ENCODE peak calls at places on chromosomes 2 and 18, in six cellular contexts. One of them, this sample, is unnamed. For H3K79me2 and H3K4me1, the result is how much of the 10 kb centered on the place peaks cover.

GRCh38 chr2:8575011-8575750 is 106.7 kb upstream of the ID2 start:
- DNase-seq in PC-3: no peak
- DNase-seq in mesendoderm: no peak
- DNase-seq in GM12878: no peak
- DNase-seq in fibroblast of lung: peak
- DNase-seq in neural progenitor cell: no peak
- DNase-seq in this sample: peak

GRCh38 chr18:44090453-44090852 is 590.2 kb upstream of the SETBP1 start:
- DNase-seq in PC-3: peak
- DNase-seq in mesendoderm: no peak
- DNase-seq in GM12878: no peak
- DNase-seq in fibroblast of lung: no peak
- DNase-seq in neural progenitor cell: no peak
- DNase-seq in this sample: no peak

GRCh38 chr2:240564571-240565266 is 3.6 kb upstream of the RNPEPL1 start:
- DNase-seq in PC-3: peak
- DNase-seq in mesendoderm: no peak
- DNase-seq in GM12878: no peak
- DNase-seq in fibroblast of lung: no peak
- DNase-seq in neural progenitor cell: no peak
- DNase-seq in this sample: peak

GRCh38 chr2:73916666-73917065 is 10.0 kb upstream of the DGUOK start:
- DNase-seq in PC-3: no peak
- DNase-seq in mesendoderm: no peak
- DNase-seq in GM12878: no peak
- DNase-seq in fibroblast of lung: no peak
- DNase-seq in neural progenitor cell: no peak
- DNase-seq in this sample: no peak

GRCh38 chr2:69518836-69519235 is 81.6 kb upstream of the NFU1 start:
- DNase-seq in PC-3: peak
- DNase-seq in mesendoderm: peak
- DNase-seq in GM12878: no peak
- DNase-seq in fibroblast of lung: no peak
- DNase-seq in neural progenitor cell: peak
- DNase-seq in this sample: no peak

GRCh38 chr2:140643761-140644187 is 1487.0 kb downstream of the LRP1B start:
- DNase-seq in PC-3: peak
- DNase-seq in mesendoderm: no peak
- DNase-seq in GM12878: no peak
- DNase-seq in fibroblast of lung: peak
- DNase-seq in neural progenitor cell: no peak
- DNase-seq in this sample: no peak

GRCh38 chr2:78999410-78999809 is 26.1 kb upstream of the REG3G start:
- DNase-seq in PC-3: peak
- DNase-seq in mesendoderm: no peak
- DNase-seq in GM12878: no peak
- DNase-seq in fibroblast of lung: no peak
- DNase-seq in neural progenitor cell: peak
- DNase-seq in this sample: no peak

GRCh38 chr2:150228936-150229335 is 258.5 kb downstream of the RND3 start:
- DNase-seq in PC-3: peak
- DNase-seq in mesendoderm: no peak
- DNase-seq in GM12878: no peak
- DNase-seq in fibroblast of lung: no peak
- DNase-seq in neural progenitor cell: no peak
- DNase-seq in this sample: no peak

GRCh38 chr18:21444465-21445023 is 156.0 kb downstream of the ESCO1 start:
- DNase-seq in PC-3: peak
- DNase-seq in mesendoderm: peak
- DNase-seq in GM12878: no peak
- DNase-seq in fibroblast of lung: peak
- DNase-seq in neural progenitor cell: peak
- DNase-seq in this sample: no peak

DNA sequence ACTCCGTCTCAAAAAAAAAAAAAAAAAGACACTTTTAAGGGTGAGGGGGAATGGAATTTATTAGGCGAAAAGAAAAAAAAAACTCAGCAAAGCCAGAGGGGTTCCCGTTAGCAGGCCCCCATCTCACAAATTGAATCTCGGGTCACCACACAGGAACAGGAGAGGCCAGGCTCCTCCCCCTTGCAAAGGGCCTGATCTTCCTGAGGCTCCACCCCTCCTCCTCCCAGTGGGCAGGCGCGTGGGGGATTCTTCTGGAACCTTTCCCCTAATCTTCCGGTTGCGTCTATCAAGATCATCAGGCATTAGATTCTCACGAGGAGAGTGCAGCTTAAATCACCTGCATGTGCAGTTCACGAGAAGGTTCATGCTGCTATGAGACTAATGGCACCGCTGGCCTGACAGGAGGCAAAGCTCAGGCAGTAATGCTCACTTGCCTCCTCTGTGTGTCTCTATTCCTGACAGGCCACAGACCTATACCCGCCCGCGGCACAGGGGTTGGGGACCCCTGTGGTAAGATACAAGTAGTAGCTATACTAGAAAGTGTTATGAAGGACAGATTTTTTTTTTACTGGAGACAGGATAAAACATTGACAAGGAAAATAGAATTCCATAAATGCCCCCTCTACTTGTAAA is 45.8 kb downstream of the TAF4B start:
- DNase-seq in PC-3: no peak
- DNase-seq in mesendoderm: no peak
- DNase-seq in GM12878: no peak
- DNase-seq in fibroblast of lung: no peak
- DNase-seq in neural progenitor cell: no peak
- DNase-seq in this sample: no peak
- H3K79me2 ChIP-seq in PC-3: under half
- H3K79me2 ChIP-seq in mesendoderm: under half
- H3K79me2 ChIP-seq in GM12878: under half
- H3K79me2 ChIP-seq in fibroblast of lung: under half
- H3K79me2 ChIP-seq in neural progenitor cell: under half
- H3K79me2 ChIP-seq in this sample: under half

DNA sequence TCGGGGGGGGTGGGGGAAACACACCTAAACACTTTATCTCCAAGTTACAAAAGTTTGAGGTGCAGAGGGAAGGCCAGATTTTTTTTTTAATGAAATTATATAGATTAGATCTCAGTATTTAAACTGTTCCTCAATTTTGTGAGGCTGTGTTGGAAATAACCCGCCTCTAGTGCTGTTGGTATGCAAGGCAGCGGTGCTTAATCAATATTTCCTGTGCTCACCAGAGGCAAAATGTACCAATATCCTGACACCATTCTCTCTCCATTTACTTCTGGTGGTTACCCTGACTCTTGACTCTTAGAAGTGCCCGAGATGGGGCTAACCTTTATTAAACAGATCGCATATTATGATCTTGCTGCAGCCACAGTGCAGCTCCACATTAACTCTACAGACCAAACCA is 54.8 kb upstream of the EML6 start:
- DNase-seq in PC-3: no peak
- DNase-seq in mesendoderm: no peak
- DNase-seq in GM12878: no peak
- DNase-seq in fibroblast of lung: no peak
- DNase-seq in neural progenitor cell: no peak
- DNase-seq in this sample: no peak
- H3K4me1 ChIP-seq in PC-3: under half
- H3K4me1 ChIP-seq in mesendoderm: under half
- H3K4me1 ChIP-seq in GM12878: under half
- H3K4me1 ChIP-seq in fibroblast of lung: under half
- H3K4me1 ChIP-seq in neural progenitor cell: under half
- H3K4me1 ChIP-seq in this sample: half or more

GRCh38 chr18:77103181-77103875 is 29.3 kb downstream of the MBP start:
- DNase-seq in PC-3: no peak
- DNase-seq in mesendoderm: no peak
- DNase-seq in GM12878: no peak
- DNase-seq in fibroblast of lung: peak
- DNase-seq in neural progenitor cell: no peak
- DNase-seq in this sample: no peak
- H3K4me3 ChIP-seq in PC-3: no peak
- H3K4me3 ChIP-seq in mesendoderm: no peak
- H3K4me3 ChIP-seq in GM12878: no peak
- H3K4me3 ChIP-seq in fibroblast of lung: no peak
- H3K4me3 ChIP-seq in neural progenitor cell: no peak
- H3K4me3 ChIP-seq in this sample: no peak

DNA sequence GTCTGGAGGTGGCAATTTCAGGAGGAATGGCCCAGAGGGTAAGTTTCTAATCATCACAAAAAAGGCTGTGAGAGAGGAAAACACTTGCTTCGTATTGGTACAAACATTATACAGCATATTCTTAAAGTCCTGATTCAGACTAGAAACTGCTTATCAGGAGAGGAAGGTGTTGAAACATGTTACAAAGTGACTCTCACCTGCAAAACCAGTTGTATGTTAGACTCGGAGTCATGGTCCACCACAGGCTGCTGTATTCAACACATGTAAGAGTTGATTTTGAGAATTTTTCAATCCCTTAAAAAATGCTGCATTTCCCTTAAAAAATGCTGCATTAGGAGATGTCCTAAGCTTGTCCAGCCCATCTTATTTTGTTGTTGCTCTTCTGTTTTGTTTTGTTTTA is 61.5 kb downstream of the MBP start:
- DNase-seq in PC-3: no peak
- DNase-seq in mesendoderm: no peak
- DNase-seq in GM12878: no peak
- DNase-seq in fibroblast of lung: no peak
- DNase-seq in neural progenitor cell: no peak
- DNase-seq in this sample: no peak
- H3K79me2 ChIP-seq in PC-3: half or more
- H3K79me2 ChIP-seq in mesendoderm: under half
- H3K79me2 ChIP-seq in GM12878: under half
- H3K79me2 ChIP-seq in fibroblast of lung: under half
- H3K79me2 ChIP-seq in neural progenitor cell: under half
- H3K79me2 ChIP-seq in this sample: under half

GRCh38 chr2:163601377-163601776 is 134.4 kb downstream of the FIGN start:
- DNase-seq in PC-3: no peak
- DNase-seq in mesendoderm: peak
- DNase-seq in GM12878: no peak
- DNase-seq in fibroblast of lung: peak
- DNase-seq in neural progenitor cell: peak
- DNase-seq in this sample: no peak
- H3K4me1 ChIP-seq in PC-3: under half
- H3K4me1 ChIP-seq in mesendoderm: under half
- H3K4me1 ChIP-seq in GM12878: under half
- H3K4me1 ChIP-seq in fibroblast of lung: under half
- H3K4me1 ChIP-seq in neural progenitor cell: half or more
- H3K4me1 ChIP-seq in this sample: under half

GRCh38 chr2:128319457-128319772 is 747 bp upstream of the HS6ST1 start:
- DNase-seq in PC-3: no peak
- DNase-seq in mesendoderm: no peak
- DNase-seq in GM12878: no peak
- DNase-seq in fibroblast of lung: no peak
- DNase-seq in neural progenitor cell: no peak
- DNase-seq in this sample: no peak
- H3K4me3 ChIP-seq in PC-3: peak
- H3K4me3 ChIP-seq in mesendoderm: no peak
- H3K4me3 ChIP-seq in GM12878: peak
- H3K4me3 ChIP-seq in fibroblast of lung: peak
- H3K4me3 ChIP-seq in neural progenitor cell: peak
- H3K4me3 ChIP-seq in this sample: peak

GRCh38 chr18:2998644-2999043 is 14.3 kb downstream of the LPIN2 start:
- DNase-seq in PC-3: no peak
- DNase-seq in mesendoderm: no peak
- DNase-seq in GM12878: no peak
- DNase-seq in fibroblast of lung: no peak
- DNase-seq in neural progenitor cell: no peak
- DNase-seq in this sample: no peak

GRCh38 chr18:2997846-2998599 is 14.9 kb downstream of the LPIN2 start:
- DNase-seq in PC-3: no peak
- DNase-seq in mesendoderm: no peak
- DNase-seq in GM12878: no peak
- DNase-seq in fibroblast of lung: peak
- DNase-seq in neural progenitor cell: no peak
- DNase-seq in this sample: peak

GRCh38 chr18:3005462-3005861 is 7.5 kb downstream of the LPIN2 start:
- DNase-seq in PC-3: no peak
- DNase-seq in mesendoderm: no peak
- DNase-seq in GM12878: no peak
- DNase-seq in fibroblast of lung: no peak
- DNase-seq in neural progenitor cell: no peak
- DNase-seq in this sample: no peak

GRCh38 chr18:3007491-3007890 is 5.5 kb downstream of the LPIN2 start:
- DNase-seq in PC-3: no peak
- DNase-seq in mesendoderm: no peak
- DNase-seq in GM12878: no peak
- DNase-seq in fibroblast of lung: no peak
- DNase-seq in neural progenitor cell: no peak
- DNase-seq in this sample: no peak

GRCh38 chr18:3002766-3003165 is 10.2 kb downstream of the LPIN2 start:
- DNase-seq in PC-3: no peak
- DNase-seq in mesendoderm: no peak
- DNase-seq in GM12878: no peak
- DNase-seq in fibroblast of lung: no peak
- DNase-seq in neural progenitor cell: no peak
- DNase-seq in this sample: no peak
- H3K79me2 ChIP-seq in PC-3: under half
- H3K79me2 ChIP-seq in mesendoderm: under half
- H3K79me2 ChIP-seq in GM12878: under half
- H3K79me2 ChIP-seq in fibroblast of lung: half or more
- H3K79me2 ChIP-seq in neural progenitor cell: half or more
- H3K79me2 ChIP-seq in this sample: half or more

This sample was measured in osteoblast.